ENCODE peak calls at places on chromosomes 2 and 18, in eight cellular contexts. P, H, R, X, I, Y, B and Z are unnamed samples.

GRCh38 chr2:40164736-40165502 is 287.0 kb downstream of the SLC8A1 start:
- DNase-seq in P (no peak), H (no peak), R (no peak), X (no peak), I (no peak), Y (no peak), B (no peak), Z (no peak)

GRCh38 chr18:73717570-73717969 is 430.1 kb downstream of the FBXO15 start:
- DNase-seq in P (no peak), H (no peak), R (no peak), X (no peak), I (no peak), Y (no peak), B (no peak), Z (peak)

GRCh38 chr2:144553379-144553778 is 33.5 kb upstream of the ZEB2 start:
- DNase-seq in P (no peak), H (no peak), R (no peak), X (no peak), I (no peak), Y (peak), B (peak), Z (peak)

GRCh38 chr2:12493031-12493513 is 223.7 kb upstream of the TRIB2 start:
- DNase-seq in P (no peak), H (no peak), R (no peak), X (peak), I (no peak), Y (peak), B (peak), Z (peak)

GRCh38 chr2:63712748-63713147 is 124.0 kb downstream of the MDH1 start:
- DNase-seq in P (no peak), H (no peak), R (no peak), X (no peak), I (no peak), Y (no peak), B (no peak), Z (peak)

GRCh38 chr2:12318427-12319057 is 398.2 kb upstream of the TRIB2 start:
- DNase-seq in P (no peak), H (no peak), R (no peak), X (no peak), I (no peak), Y (no peak), B (peak), Z (peak)

GRCh38 chr18:3119401-3120323 is 100.1 kb downstream of the MYOM1 start:
- DNase-seq in P (no peak), H (no peak), R (no peak), X (no peak), I (no peak), Y (no peak), B (no peak), Z (no peak)

GRCh38 chr18:58105908-58106673 is 62.1 kb downstream of the NEDD4L start:
- DNase-seq in P (no peak), H (no peak), R (no peak), X (no peak), I (no peak), Y (no peak), B (no peak), Z (no peak)

GRCh38 chr2:145961846-145962245 is 1441.9 kb upstream of the ZEB2 start:
- DNase-seq in P (no peak), H (no peak), R (no peak), X (no peak), I (no peak), Y (no peak), B (no peak), Z (no peak)

GRCh38 chr2:112077814-112078213 is 22.7 kb downstream of the TMEM87B start:
- DNase-seq in P (no peak), H (no peak), R (no peak), X (no peak), I (no peak), Y (no peak), B (peak), Z (no peak)

GRCh38 chr2:171216631-171217030 is 55.9 kb upstream of the TLK1 start:
- DNase-seq in P (no peak), H (no peak), R (no peak), X (no peak), I (no peak), Y (no peak), B (no peak), Z (no peak)

GRCh38 chr2:181376999-181377398 is 80.2 kb upstream of the ITGA4 start:
- DNase-seq in P (no peak), H (no peak), R (no peak), X (no peak), I (no peak), Y (no peak), B (no peak), Z (no peak)

GRCh38 chr2:213224366-213224765 is 59.9 kb upstream of the SPAG16 start:
- DNase-seq in P (no peak), H (no peak), R (no peak), X (no peak), I (no peak), Y (no peak), B (peak), Z (no peak)

GRCh38 chr2:169178804-169179390 is 109.5 kb downstream of the DHRS9 start:
- DNase-seq in P (no peak), H (no peak), R (no peak), X (no peak), I (no peak), Y (no peak), B (no peak), Z (no peak)

GRCh38 chr2:88690591-88691338 is 708 bp upstream of the RPIA start:
- DNase-seq in P (peak), H (no peak), R (peak), X (peak), I (peak), Y (peak), B (peak), Z (no peak)

GRCh38 chr2:58428286-58428552 is 187.1 kb upstream of the FANCL start:
- DNase-seq in P (no peak), H (no peak), R (no peak), X (no peak), I (no peak), Y (no peak), B (no peak), Z (peak)